ENCODE peak calls at places on chromosome 21, in five cellular contexts. I is WTC11, D is K562, O is H1, F is GM12878. S is an unnamed sample.
A peak's percentile ranks its signal among the peaks of the same experiment; 100 is the strongest.

GRCh38 chr21:45270306-45270821 is 17.3 kb downstream of the POFUT2 start:
- DNase-seq in I (peak; percentile 48), D (no peak), O (no peak), F (no peak), S (no peak)

GRCh38 chr21:39116761-39117425 is 66.4 kb downstream of the PSMG1 start:
- DNase-seq in I (no peak), D (no peak), O (no peak), F (no peak), S (no peak)

GRCh38 chr21:25370311-25370744 is 237.0 kb downstream of the MRPL39 start:
- DNase-seq in I (no peak), D (no peak), O (no peak), F (no peak), S (no peak)

GRCh38 chr21:46455575-46456385 is 2.9 kb upstream of the DIP2A start:
- DNase-seq in I (no peak), D (peak; percentile 78), O (no peak), F (no peak), S (no peak)

GRCh38 chr21:45995686-45996179 is 14.2 kb downstream of the COL6A1 start:
- DNase-seq in I (no peak), D (no peak), O (no peak), F (no peak), S (no peak)

GRCh38 chr21:14862794-14863720 is 201.7 kb downstream of the NRIP1 start:
- DNase-seq in I (no peak), D (peak; percentile 16), O (no peak), F (no peak), S (peak; percentile 13)

GRCh38 chr21:14754259-14754604 is 208.1 kb upstream of the SAMSN1 start:
- DNase-seq in I (no peak), D (no peak), O (no peak), F (no peak), S (no peak)

GRCh38 chr21:45136927-45137611 is 62.7 kb downstream of the ADARB1 start:
- DNase-seq in I (peak; percentile 90), D (peak; percentile 89), O (peak; percentile 36), F (no peak), S (peak; percentile 68)

GRCh38 chr21:38759286-38759872 is 46.4 kb upstream of the ETS2 start:
- DNase-seq in I (no peak), D (no peak), O (no peak), F (no peak), S (no peak)

GRCh38 chr21:31184462-31184861 is 146.2 kb upstream of the KRTAP19-8 start:
- DNase-seq in I (no peak), D (no peak), O (no peak), F (no peak), S (no peak)

GRCh38 chr21:39444406-39445145 is 1.0 kb downstream of the LCA5L start:
- DNase-seq in I (no peak), D (no peak), O (no peak), F (no peak), S (no peak)

GRCh38 chr21:25512095-25513086 is 94.9 kb downstream of the MRPL39 start:
- DNase-seq in I (no peak), D (no peak), O (no peak), F (no peak), S (no peak)

GRCh38 chr21:31612889-31613785 is 46.4 kb upstream of the SOD1 start:
- DNase-seq in I (no peak), D (no peak), O (no peak), F (no peak), S (no peak)

GRCh38 chr21:25960423-25960822 is 210.1 kb downstream of the APP start:
- DNase-seq in I (peak; percentile 29), D (no peak), O (peak; percentile 19), F (no peak), S (no peak)

GRCh38 chr21:36891692-36892091 is 74.8 kb downstream of the HLCS start:
- DNase-seq in I (no peak), D (peak; percentile 39), O (no peak), F (no peak), S (no peak)

GRCh38 chr21:32951041-32951440 is 74.7 kb upstream of the OLIG2 start:
- DNase-seq in I (no peak), D (no peak), O (no peak), F (no peak), S (no peak)

GRCh38 chr21:37045139-37045538 is 27.7 kb downstream of the PIGP start:
- DNase-seq in I (no peak), D (no peak), O (no peak), F (no peak), S (no peak)

GRCh38 chr21:39663066-39663465 is 50.3 kb downstream of the B3GALT5 start:
- DNase-seq in I (no peak), D (no peak), O (no peak), F (no peak), S (no peak)

GRCh38 chr21:22345624-22346023 is 1347.4 kb downstream of the NCAM2 start:
- DNase-seq in I (no peak), D (no peak), O (no peak), F (no peak), S (no peak)

GRCh38 chr21:45939521-45940045 is 42.0 kb upstream of the COL6A1 start:
- DNase-seq in I (no peak), D (no peak), O (no peak), F (no peak), S (no peak)

GRCh38 chr21:45258476-45258875 is 29.2 kb downstream of the POFUT2 start:
- DNase-seq in I (no peak), D (no peak), O (no peak), F (no peak), S (peak; percentile 29)

GRCh38 chr21:29989634-29990234 is 49.9 kb upstream of the GRIK1 start:
- DNase-seq in I (no peak), D (no peak), O (no peak), F (no peak), S (no peak)

GRCh38 chr21:45858180-45858579 is 123.4 kb upstream of the COL6A1 start:
- DNase-seq in I (no peak), D (no peak), O (no peak), F (no peak), S (no peak)

GRCh38 chr21:33383056-33383888 is 19.9 kb upstream of the IFNGR2 start:
- DNase-seq in I (no peak), D (peak; percentile 45), O (no peak), F (peak; percentile 98), S (peak; percentile 91)

GRCh38 chr21:26169061-26169610 is 1.4 kb downstream of the APP start:
- DNase-seq in I (no peak), D (no peak), O (no peak), F (peak; percentile 24), S (peak; percentile 41)

GRCh38 chr21:31580866-31581276 is 78.6 kb upstream of the SOD1 start:
- DNase-seq in I (peak; percentile 87), D (peak; percentile 65), O (no peak), F (peak; percentile 26), S (peak; percentile 46)

GRCh38 chr21:29987762-29988161 is 48.0 kb upstream of the GRIK1 start:
- DNase-seq in I (no peak), D (no peak), O (no peak), F (no peak), S (no peak)

GRCh38 chr21:45543371-45543709 is 1.1 kb upstream of the SLC19A1 start:
- DNase-seq in I (no peak), D (no peak), O (no peak), F (no peak), S (no peak)

GRCh38 chr21:25953196-25953595 is 217.4 kb downstream of the APP start:
- DNase-seq in I (no peak), D (no peak), O (no peak), F (no peak), S (no peak)

GRCh38 chr21:15003463-15004135 is 61.2 kb downstream of the NRIP1 start:
- DNase-seq in I (peak; percentile 30), D (no peak), O (no peak), F (no peak), S (no peak)

GRCh38 chr21:46554431-46555224 is 50.3 kb downstream of the S100B start:
- DNase-seq in I (no peak), D (no peak), O (no peak), F (no peak), S (no peak)

GRCh38 chr21:38054334-38054733 is 138.1 kb upstream of the KCNJ6 start:
- DNase-seq in I (no peak), D (no peak), O (no peak), F (no peak), S (no peak)

GRCh38 chr21:24367936-24368335 is 1239.3 kb downstream of the MRPL39 start:
- DNase-seq in I (no peak), D (no peak), O (no peak), F (no peak), S (no peak)

GRCh38 chr21:26845066-26845749 is at the start of gene ADAMTS1:
- DNase-seq in I (peak; percentile 88), D (no peak), O (peak; percentile 68), F (no peak), S (peak; percentile 4)

GRCh38 chr21:41623945-41624344 is 116.0 kb upstream of the TMPRSS2 start:
- DNase-seq in I (no peak), D (no peak), O (no peak), F (no peak), S (no peak)
- TF ChIP-seq ATF2 in I (no peak), D (no peak), O (no peak), F (no peak), S (no peak)

DNA sequence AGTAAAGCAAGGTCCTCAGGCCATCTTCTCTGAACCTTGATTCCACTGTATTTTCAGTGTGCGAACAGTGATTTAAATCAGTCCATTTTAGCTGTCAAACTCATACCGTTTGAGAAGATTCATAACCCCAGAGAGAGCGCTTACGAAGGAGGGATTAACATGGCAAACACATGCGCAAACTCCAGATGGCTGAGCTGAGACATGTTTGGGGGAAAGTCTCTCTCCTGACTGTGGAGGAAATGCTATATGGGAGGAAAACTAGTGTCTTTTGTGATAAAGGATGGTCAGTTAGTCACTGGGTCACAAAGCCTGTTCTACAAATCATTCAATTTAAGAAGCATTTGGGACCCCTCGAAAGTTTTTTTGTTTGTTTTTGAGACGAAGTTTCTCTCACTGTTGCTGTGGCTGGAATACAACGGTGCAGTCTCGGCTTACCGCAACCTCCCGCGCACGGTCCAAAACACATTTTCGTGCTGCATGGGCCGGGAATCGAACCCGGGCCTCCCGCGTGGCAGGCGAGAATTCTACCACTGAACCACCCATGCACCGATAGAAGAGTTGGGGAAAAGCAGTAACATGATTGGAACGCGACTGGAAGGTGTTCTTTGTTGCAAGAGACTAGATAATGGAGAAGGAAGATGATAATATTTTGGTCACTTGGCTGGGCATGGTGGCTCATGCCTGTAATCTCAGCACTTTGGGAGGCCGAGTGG is 58.4 kb upstream of the CXADR start:
- DNase-seq in I (peak; percentile 90), D (peak; percentile 52), O (peak; percentile 71), F (no peak), S (peak; percentile 91)
- TF ChIP-seq ATF2 in I (no peak), D (no peak), O (peak; percentile 52), F (no peak), S (peak; percentile 82)

GRCh38 chr21:34576043-34576466 is 38.9 kb downstream of the RCAN1 start:
- DNase-seq in I (no peak), D (no peak), O (no peak), F (no peak), S (no peak)
- TF ChIP-seq ATF2 in I (no peak), D (no peak), O (no peak), F (no peak), S (no peak)

DNA sequence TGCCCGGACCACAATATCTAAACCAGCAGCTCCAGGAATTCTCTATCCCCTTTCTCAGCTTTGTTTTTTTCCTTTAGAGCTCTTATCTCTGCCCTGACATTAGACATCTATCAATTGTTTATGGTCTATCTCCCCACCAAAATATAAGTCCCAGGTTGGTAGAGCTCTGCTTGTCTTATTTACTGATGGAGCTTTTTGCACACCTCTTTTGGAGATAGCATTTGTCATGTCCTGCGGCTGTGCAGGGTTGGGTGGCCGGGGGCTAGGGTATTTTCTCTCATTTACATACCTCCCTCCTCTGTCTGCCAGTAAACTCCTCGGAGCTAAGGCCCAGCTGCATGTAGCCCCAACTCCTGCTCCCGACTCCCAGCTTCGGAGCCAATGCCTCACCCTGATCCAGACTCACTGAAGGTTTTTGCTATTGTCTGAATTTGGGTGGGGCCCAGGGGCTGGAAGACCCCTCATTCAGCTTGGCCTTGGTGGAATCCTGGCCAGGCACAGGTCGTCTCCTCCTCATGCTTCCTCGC is 11.1 kb upstream of the PDE9A start:
- DNase-seq in I (no peak), D (no peak), O (no peak), F (no peak), S (no peak)
- TF ChIP-seq ATF2 in I (no peak), D (no peak), O (no peak), F (no peak), S (no peak)